ENCODE peak calls at places on chromosomes 1 and 21, in four cellular contexts. V, O, F and T are unnamed samples.

GRCh38 chr1:15370781-15371467 is 38.8 kb upstream of the EFHD2 start:
- DNase-seq in V (no peak), O (no peak), F (peak; percentile 22), T (no peak)

GRCh38 chr1:153633161-153633746 is 612 bp upstream of the CHTOP start:
- DNase-seq in V (no peak), O (no peak), F (no peak), T (no peak)

GRCh38 chr1:32286763-32287162 is 5.1 kb upstream of the HDAC1 start:
- DNase-seq in V (peak; percentile 70), O (no peak), F (no peak), T (peak; percentile 58)

GRCh38 chr1:211876849-211877248 is 46.3 kb upstream of the LPGAT1 start:
- DNase-seq in V (no peak), O (no peak), F (no peak), T (no peak)

GRCh38 chr1:18232052-18232451 is 124.5 kb downstream of the IGSF21 start:
- DNase-seq in V (no peak), O (no peak), F (no peak), T (no peak)

GRCh38 chr21:39313042-39313456 is 383 bp downstream of the BRWD1 start:
- DNase-seq in V (no peak), O (no peak), F (no peak), T (peak; percentile 46)

GRCh38 chr1:236639686-236640085 is 35.4 kb upstream of the HEATR1 start:
- DNase-seq in V (no peak), O (no peak), F (no peak), T (no peak)

GRCh38 chr1:10834770-10835412 is 38.4 kb upstream of the CASZ1 start:
- DNase-seq in V (no peak), O (no peak), F (no peak), T (peak; percentile 36)

GRCh38 chr1:51753969-51754368 is 124.6 kb downstream of the NRDC start:
- DNase-seq in V (peak; percentile 46), O (no peak), F (no peak), T (no peak)

GRCh38 chr1:78527706-78528105 is 36.9 kb downstream of the PTGFR start:
- DNase-seq in V (no peak), O (no peak), F (no peak), T (no peak)

GRCh38 chr1:241396747-241397691 is 40.0 kb upstream of the RGS7 start:
- DNase-seq in V (peak; percentile 33), O (no peak), F (peak; percentile 18), T (no peak)

GRCh38 chr1:234683856-234684632 is 74.1 kb upstream of the IRF2BP2 start:
- DNase-seq in V (peak; percentile 95), O (no peak), F (peak; percentile 75), T (peak; percentile 53)

GRCh38 chr1:225578247-225578646 is 74.7 kb downstream of the ENAH start:
- DNase-seq in V (no peak), O (no peak), F (no peak), T (no peak)

DNA sequence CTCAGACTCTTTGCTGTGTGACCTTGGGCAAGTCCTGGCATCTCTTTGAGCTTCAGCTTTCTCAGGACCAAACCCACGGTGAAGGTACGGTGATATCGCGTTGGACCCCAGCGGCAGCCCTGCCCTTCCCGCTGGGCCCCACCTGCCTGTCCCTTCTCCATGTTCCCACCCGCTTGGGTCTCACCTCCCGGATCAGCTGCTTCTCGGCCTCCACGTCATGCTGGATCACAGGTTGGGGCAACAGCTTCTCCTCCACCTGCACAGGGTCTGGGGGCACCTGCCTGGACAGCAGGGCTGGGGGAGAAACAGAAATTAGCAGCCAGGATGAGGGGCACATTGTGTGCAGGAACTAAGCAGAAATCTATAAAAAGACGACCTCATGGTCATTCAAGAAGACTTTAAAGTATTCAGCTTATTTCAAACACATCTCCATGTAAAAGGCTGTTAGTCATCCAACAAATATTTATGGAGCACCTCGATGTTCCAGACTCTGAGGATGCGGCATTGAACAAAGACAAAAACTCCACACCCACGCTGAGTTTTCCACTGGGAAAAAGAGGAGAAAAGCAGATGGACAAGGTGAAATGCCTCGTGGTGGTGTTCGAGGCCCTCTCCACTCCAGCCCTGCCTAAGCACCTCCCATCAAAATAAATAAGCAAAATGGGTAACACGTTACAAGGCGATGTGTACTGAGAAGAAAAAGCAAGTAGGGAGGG is 19.5 kb downstream of the KIF17 start:
- DNase-seq in V (peak; percentile 44), O (no peak), F (peak; percentile 89), T (no peak)
- H3K23ac ChIP-seq in V (no peak overlapping the region), O (no peak overlapping the region), F (peak overlapping the region; percentile 85), T (no peak overlapping the region)

GRCh38 chr21:42525676-42526378 is 12.2 kb downstream of the SLC37A1 start:
- DNase-seq in V (no peak), O (no peak), F (no peak), T (no peak)

GRCh38 chr21:42525228-42525604 is 11.6 kb downstream of the SLC37A1 start:
- DNase-seq in V (peak; percentile 49), O (peak; percentile 58), F (peak; percentile 15), T (no peak)

GRCh38 chr21:42527127-42527488 is 13.5 kb downstream of the SLC37A1 start:
- DNase-seq in V (no peak), O (no peak), F (no peak), T (no peak)

GRCh38 chr21:42526379-42526727 is 12.7 kb downstream of the SLC37A1 start:
- DNase-seq in V (no peak), O (no peak), F (no peak), T (no peak)

GRCh38 chr21:42527489-42528158 is 14.0 kb downstream of the SLC37A1 start:
- DNase-seq in V (no peak), O (no peak), F (no peak), T (no peak)
- H3K27ac ChIP-seq in V (no peak overlapping the region), O (no peak overlapping the region), F (no peak overlapping the region), T (no peak overlapping the region)

DNA sequence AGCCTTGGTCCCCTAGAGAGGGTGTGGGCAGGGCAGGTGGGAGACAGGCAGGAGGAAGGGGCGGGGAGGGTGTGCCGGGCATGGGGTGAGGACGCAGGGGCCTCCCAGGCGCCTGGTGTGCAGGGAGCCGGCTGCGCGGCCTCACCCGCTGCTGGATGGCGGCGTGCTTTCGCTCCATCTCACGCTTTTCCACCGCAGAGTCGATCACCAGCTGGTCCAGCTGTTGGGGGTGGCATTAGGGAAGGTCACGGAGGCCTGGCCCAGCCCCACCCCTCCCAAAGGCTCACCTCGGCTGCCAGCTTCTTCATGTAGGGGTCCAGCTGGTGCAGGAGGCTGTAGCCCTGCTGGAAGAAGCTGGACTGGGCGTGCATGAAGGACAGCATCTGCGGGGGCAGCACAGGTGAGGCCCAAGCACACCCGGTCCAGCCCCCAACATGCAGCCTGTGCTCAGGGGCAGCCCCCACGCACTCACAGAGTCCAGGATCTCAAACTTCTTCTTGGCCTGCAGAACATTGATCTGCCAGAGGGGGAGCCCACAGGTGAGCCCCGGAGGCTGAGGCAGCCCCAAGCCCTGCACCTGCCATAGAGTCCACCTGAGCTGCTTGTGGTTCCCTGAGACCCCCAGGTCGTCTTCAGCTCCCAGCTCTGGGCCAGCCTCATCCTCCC is 7.9 kb downstream of the ACAP3 start:
- DNase-seq in V (peak; percentile 46), O (no peak), F (no peak), T (peak; percentile 67)
- H3K23ac ChIP-seq in V (no peak overlapping the region), O (no peak overlapping the region), F (no peak overlapping the region), T (no peak overlapping the region)

GRCh38 chr1:6292134-6292533 is 31.2 kb upstream of the GPR153 start:
- DNase-seq in V (no peak), O (no peak), F (no peak), T (no peak)

GRCh38 chr1:6295910-6296309 is 35.0 kb upstream of the GPR153 start:
- DNase-seq in V (no peak), O (no peak), F (no peak), T (no peak)

GRCh38 chr1:6298530-6298929 is 37.6 kb upstream of the GPR153 start:
- DNase-seq in V (no peak), O (no peak), F (no peak), T (no peak)

GRCh38 chr1:6294080-6294867 is 33.4 kb upstream of the GPR153 start:
- DNase-seq in V (no peak), O (no peak), F (no peak), T (no peak)

GRCh38 chr1:6294868-6295556 is 34.1 kb upstream of the GPR153 start:
- DNase-seq in V (no peak), O (no peak), F (no peak), T (no peak)
- H3K27ac ChIP-seq in V (no peak overlapping the region), O (no peak overlapping the region), F (no peak overlapping the region), T (no peak overlapping the region)

GRCh38 chr1:26164036-26164927 is 4.5 kb downstream of the C1orf232 start:
- DNase-seq in V (peak; percentile 80), O (peak; percentile 85), F (no peak), T (peak; percentile 85)

GRCh38 chr1:26163684-26164035 is 4.8 kb downstream of the FAM110D start:
- DNase-seq in V (no peak), O (no peak), F (no peak), T (no peak)

GRCh38 chr1:26160527-26161407 is 1.9 kb downstream of the FAM110D start:
- DNase-seq in V (no peak), O (no peak), F (no peak), T (no peak)

GRCh38 chr1:26161408-26162219 is 2.7 kb downstream of the FAM110D start:
- DNase-seq in V (peak; percentile 77), O (peak; percentile 84), F (peak; percentile 31), T (no peak)

DNA sequence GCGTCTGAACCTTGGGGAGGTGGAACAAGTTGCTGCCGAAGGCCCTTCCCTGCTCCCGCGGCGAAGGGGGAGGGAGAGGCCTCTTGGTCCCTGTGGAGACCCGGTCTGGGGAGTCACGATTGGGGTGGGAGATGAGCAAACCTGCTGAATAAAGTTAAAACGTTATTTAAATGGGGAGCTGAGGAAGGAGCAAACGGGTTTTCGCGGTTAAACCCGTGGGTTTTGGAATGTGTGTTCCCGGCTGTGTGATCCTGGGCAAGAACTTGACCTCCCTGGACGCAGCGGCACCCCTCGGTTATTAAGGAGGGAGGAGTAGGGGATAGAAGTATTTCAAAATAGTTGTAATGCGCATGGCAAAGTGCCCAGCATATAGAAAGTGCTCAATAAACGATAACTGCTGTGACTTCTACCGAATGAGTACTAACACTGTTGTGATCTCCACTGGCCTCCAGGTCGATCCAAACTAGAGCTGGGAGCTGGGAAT is 3.4 kb downstream of the FAM110D start:
- DNase-seq in V (no peak), O (peak; percentile 66), F (no peak), T (no peak)
- H3K23ac ChIP-seq in V (peak overlapping the region; percentile 15), O (no peak overlapping the region), F (no peak overlapping the region), T (no peak overlapping the region)